ENCODE peak calls at places on chromosomes 2 and 18, in six cellular contexts. L, T, M, F, W and U are unnamed samples.

GRCh38 chr2:15355386-15355785 is 205.7 kb downstream of the NBAS start:
- DNase-seq in L (no peak), F (no peak), W (no peak), T (no peak), M (no peak), U (no peak)

GRCh38 chr2:239223029-239223329 is 177.8 kb downstream of the HDAC4 start:
- DNase-seq in M (no peak), T (no peak), F (no peak), W (no peak), L (no peak), U (no peak)

GRCh38 chr2:212266310-212266709 is 272.3 kb downstream of the ERBB4 start:
- DNase-seq in W (no peak), M (no peak), L (no peak), F (no peak), T (no peak), U (no peak)

GRCh38 chr2:2188344-2189111 is 142.5 kb downstream of the MYT1L start:
- DNase-seq in M (no peak), L (no peak), F (no peak), W (no peak), T (no peak), U (no peak)

GRCh38 chr2:238651306-238652052 is 196.4 kb upstream of the TWIST2 start:
- DNase-seq in M (no peak), F (no peak), L (no peak), W (no peak), T (no peak), U (no peak)

GRCh38 chr2:165568361-165568760 is 98.9 kb downstream of the CSRNP3 start:
- DNase-seq in T (no peak), W (no peak), L (no peak), M (no peak), F (no peak), U (no peak)

GRCh38 chr2:60064687-60065361 is 488.6 kb downstream of the BCL11A start:
- DNase-seq in L (no peak), M (no peak), F (no peak), W (no peak), T (no peak), U (no peak)

GRCh38 chr2:110126926-110127325 is 11.3 kb upstream of the MALL start:
- DNase-seq in T (no peak), F (no peak), W (no peak), M (peak), L (no peak), U (no peak)

GRCh38 chr2:241126771-241127202 is 22.5 kb downstream of the PASK start:
- DNase-seq in M (no peak), W (no peak), F (no peak), L (no peak), T (no peak), U (no peak)

GRCh38 chr2:106366145-106366544 is 102.1 kb downstream of the RGPD3 start:
- DNase-seq in F (no peak), M (no peak), L (no peak), W (no peak), T (no peak), U (no peak)

GRCh38 chr2:8550932-8551621 is 130.8 kb upstream of the ID2 start:
- DNase-seq in W (no peak), F (no peak), L (no peak), M (no peak), T (no peak), U (no peak)

GRCh38 chr18:55862693-55863485 is 274.9 kb upstream of the TCF4 start:
- DNase-seq in W (no peak), L (no peak), F (no peak), T (no peak), M (no peak), U (no peak)

GRCh38 chr2:178363252-178363651 is 87.7 kb downstream of the PRKRA start:
- DNase-seq in F (no peak), T (peak), L (no peak), M (peak), W (no peak), U (no peak)

GRCh38 chr2:11562011-11562410 is 28.2 kb downstream of the GREB1 start:
- DNase-seq in W (no peak), F (no peak), L (no peak), M (no peak), T (no peak), U (no peak)

GRCh38 chr2:63903003-63903402 is 61.3 kb downstream of the UGP2 start:
- DNase-seq in F (no peak), T (no peak), M (peak), W (no peak), L (no peak), U (no peak)

GRCh38 chr2:25586726-25587144 is 86.6 kb downstream of the DTNB start:
- DNase-seq in M (peak), L (no peak), F (no peak), W (no peak), T (no peak), U (no peak)

GRCh38 chr2:10433264-10433947 is 14.7 kb downstream of the ODC1 start:
- DNase-seq in M (no peak), W (no peak), F (no peak), L (no peak), T (no peak), U (no peak)

GRCh38 chr18:47873625-47874024 is 56.8 kb downstream of the SMAD2 start:
- DNase-seq in L (no peak), W (no peak), M (no peak), F (no peak), T (no peak), U (no peak)

GRCh38 chr2:197052371-197052770 is 125.9 kb upstream of the PGAP1 start:
- DNase-seq in T (no peak), M (peak), F (no peak), W (no peak), L (no peak), U (no peak)

GRCh38 chr2:72271766-72272615 is 124.3 kb upstream of the CYP26B1 start:
- DNase-seq in W (no peak), L (no peak), F (no peak), T (no peak), M (no peak), U (no peak)

GRCh38 chr2:181123798-181124217 is 143.4 kb downstream of the UBE2E3 start:
- DNase-seq in M (peak), W (no peak), T (no peak), L (no peak), F (peak), U (no peak)